ENCODE peak calls at places on chromosomes 4 and X, in eight cellular contexts. E is RWPE1, S is neural progenitor cell, I is NCI-H1092 treated with DMSO at 0.1 percent for 48 hours, Z is coronary artery, N is iris pigment epithelial cell, W is body of pancreas, C is lower leg skin. T is an unnamed sample.

GRCh38 chr4:27692098-27692679 is 831.5 kb downstream of the STIM2 start:
- DNase-seq in E (peak), S (peak), I (peak), Z (no peak), N (peak), W (peak), C (no peak), T (peak)

GRCh38 chrX:48890296-48890925 is 7.2 kb downstream of the TIMM17B start:
- DNase-seq in E (no peak), S (peak), I (peak), Z (no peak), N (no peak), W (no peak), C (no peak), T (no peak)

GRCh38 chr4:56909083-56909981 is 1.6 kb downstream of the REST start:
- DNase-seq in E (peak), S (peak), I (no peak), Z (peak), N (peak), W (peak), C (peak), T (peak)

GRCh38 chr4:8198206-8198905 is 734 bp upstream of the SH3TC1 start:
- DNase-seq in E (peak), S (no peak), I (no peak), Z (no peak), N (no peak), W (peak), C (peak), T (no peak)

GRCh38 chrX:151962034-151962433 is 12.4 kb downstream of the GABRE start:
- DNase-seq in E (no peak), S (no peak), I (no peak), Z (no peak), N (no peak), W (no peak), C (no peak), T (no peak)

GRCh38 chrX:143634701-143635442 is 1.0 kb downstream of the SLITRK4 start:
- DNase-seq in E (no peak), S (peak), I (peak), Z (no peak), N (no peak), W (no peak), C (no peak), T (no peak)

GRCh38 chr4:122822466-122822865 is 4.2 kb upstream of the FGF2 start:
- DNase-seq in E (no peak), S (no peak), I (no peak), Z (no peak), N (no peak), W (no peak), C (no peak), T (no peak)

GRCh38 chrX:96611619-96612362 is 72.9 kb upstream of the DIAPH2 start:
- DNase-seq in E (no peak), S (peak), I (no peak), Z (no peak), N (peak), W (no peak), C (peak), T (no peak)

GRCh38 chr4:56186808-56187523 is 200.3 kb downstream of the AASDH start:
- DNase-seq in E (no peak), S (peak), I (no peak), Z (no peak), N (no peak), W (no peak), C (no peak), T (no peak)

GRCh38 chr4:81468685-81469084 is 3.0 kb downstream of the RASGEF1B start:
- DNase-seq in E (no peak), S (no peak), I (no peak), Z (no peak), N (no peak), W (no peak), C (no peak), T (no peak)

GRCh38 chrX:105821471-105822081 is 763 bp upstream of the NRK start:
- DNase-seq in E (peak), S (peak), I (no peak), Z (no peak), N (peak), W (peak), C (no peak), T (no peak)

GRCh38 chr4:184450045-184450444 is 24.3 kb downstream of the IRF2 start:
- DNase-seq in E (peak), S (no peak), I (no peak), Z (no peak), N (peak), W (no peak), C (no peak), T (no peak)

GRCh38 chr4:146646601-146647000 is 7.9 kb downstream of the POU4F2 start:
- DNase-seq in E (no peak), S (no peak), I (no peak), Z (no peak), N (no peak), W (no peak), C (no peak), T (no peak)

GRCh38 chr4:4696521-4696920 is 154.7 kb upstream of the STX18 start:
- DNase-seq in E (no peak), S (peak), I (no peak), Z (no peak), N (no peak), W (no peak), C (no peak), T (no peak)